ENCODE peak calls at places on chromosomes 11 and 22, in eight cellular contexts. C is NB4, S is uterus, H is cardiac muscle cell, G is fibroblast of lung, Z is psoas muscle, V is heart right ventricle, J is fibroblast of pulmonary artery. M is an unnamed sample.

GRCh38 chr11:18575361-18575760 is 13.2 kb downstream of the UEVLD start:
- DNase-seq in C (no peak), J (no peak), V (no peak), H (no peak), G (no peak), S (no peak), Z (no peak), M (no peak)

GRCh38 chr11:77752518-77752917 is 68.0 kb downstream of the RSF1 start:
- DNase-seq in J (no peak), V (no peak), H (no peak), S (no peak), C (no peak), G (peak; percentile 5), Z (no peak), M (no peak)

GRCh38 chr22:36180038-36180880 is 19.7 kb upstream of the APOL3 start:
- DNase-seq in S (peak; percentile 85), J (peak; percentile 80), G (peak; percentile 71), Z (peak; percentile 86), V (peak; percentile 87), C (peak; percentile 68), H (peak; percentile 82), M (peak; percentile 85)

GRCh38 chr11:109940816-109941215 is 152.4 kb upstream of the ZC3H12C start:
- DNase-seq in V (no peak), C (no peak), S (no peak), H (no peak), G (peak; percentile 81), J (peak; percentile 82), Z (no peak), M (no peak)

GRCh38 chr11:70267405-70267950 is 3.0 kb upstream of the PPFIA1 start:
- DNase-seq in Z (no peak), C (no peak), G (no peak), H (no peak), J (no peak), S (no peak), V (no peak), M (no peak)

GRCh38 chr11:13301522-13301921 is 23.9 kb downstream of the BMAL1 start:
- DNase-seq in G (no peak), Z (no peak), J (no peak), H (no peak), C (no peak), S (no peak), V (no peak), M (no peak)

GRCh38 chr22:25774575-25775026 is 32.6 kb downstream of the MYO18B start:
- DNase-seq in Z (no peak), G (no peak), J (no peak), V (no peak), H (no peak), C (no peak), S (no peak), M (no peak)

GRCh38 chr22:46797355-46797754 is 34.9 kb downstream of the TBC1D22A start:
- DNase-seq in V (no peak), H (peak; percentile 41), J (peak; percentile 51), S (no peak), G (peak; percentile 54), C (peak; percentile 41), Z (no peak), M (no peak)

GRCh38 chr11:99327527-99327926 is 306.8 kb downstream of the CNTN5 start:
- DNase-seq in G (peak; percentile 6), Z (no peak), J (no peak), V (no peak), C (no peak), S (no peak), H (no peak), M (no peak)

GRCh38 chr11:65894034-65894591 is 3.6 kb downstream of the CCDC85B start:
- DNase-seq in S (no peak), G (no peak), J (no peak), Z (no peak), V (peak; percentile 65), H (no peak), C (no peak), M (no peak)

GRCh38 chr11:1832181-1832988 is 2.4 kb upstream of the SYT8 start:
- DNase-seq in V (peak; percentile 73), S (peak; percentile 55), H (peak; percentile 73), C (peak; percentile 54), Z (peak; percentile 66), G (peak; percentile 8), J (peak; percentile 14), M (peak; percentile 51)

GRCh38 chr22:19387575-19387974 is 44.0 kb downstream of the HIRA start:
- DNase-seq in V (no peak), J (no peak), Z (no peak), C (no peak), H (no peak), G (no peak), S (no peak), M (no peak)

GRCh38 chr22:38298312-38299000 is 18.8 kb downstream of the CSNK1E start:
- DNase-seq in C (peak; percentile 42), G (peak; percentile 95), Z (no peak), H (no peak), J (peak; percentile 96), S (no peak), V (no peak), M (no peak)

GRCh38 chr22:42389137-42389536 is 43.1 kb downstream of the NFAM1 start:
- DNase-seq in C (no peak), Z (no peak), H (no peak), J (no peak), V (no peak), S (no peak), G (no peak), M (no peak)

DNA sequence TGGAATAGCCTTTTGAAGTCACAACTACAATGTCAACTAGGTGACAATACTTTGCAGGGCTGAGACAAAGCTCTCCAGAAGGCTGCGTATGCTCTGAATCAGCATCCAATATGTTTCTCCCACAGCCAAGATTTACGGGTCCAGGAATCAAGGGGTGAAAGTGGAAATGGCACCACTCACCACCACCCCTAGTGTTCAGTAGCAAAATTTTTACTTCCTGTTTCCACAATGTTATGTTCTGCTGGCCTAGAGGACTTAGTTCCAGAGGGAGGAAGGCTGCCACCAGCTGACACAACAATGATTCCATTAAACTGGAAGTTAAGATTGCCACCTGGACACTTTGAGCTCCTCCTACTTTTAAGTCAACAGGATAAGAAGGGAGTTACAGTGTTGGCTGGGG is 68.5 kb upstream of the MPEG1 start:
- DNase-seq in G (no peak), Z (no peak), J (no peak), V (no peak), H (no peak), C (no peak), S (no peak), M (no peak)
- TF ChIP-seq CTCF in G (no peak), Z (no peak), J (no peak), V (peak; percentile 16), H (no peak), C (no peak), S (no peak), M (no peak)

GRCh38 chr11:126146454-126147192 is 64.8 kb downstream of the RPUSD4 start:
- DNase-seq in H (no peak), J (no peak), S (no peak), G (no peak), Z (no peak), C (no peak), V (no peak), M (peak; percentile 96)

GRCh38 chr11:126149759-126150236 is 61.7 kb downstream of the RPUSD4 start:
- DNase-seq in G (peak; percentile 69), Z (no peak), V (no peak), C (peak; percentile 97), J (no peak), H (no peak), S (peak; percentile 61), M (no peak)

GRCh38 chr11:126148317-126148716 is 63.1 kb downstream of the RPUSD4 start:
- DNase-seq in H (no peak), C (peak; percentile 22), Z (no peak), S (no peak), J (no peak), V (no peak), G (no peak), M (no peak)

GRCh38 chr11:126147268-126148111 is 64.0 kb downstream of the RPUSD4 start:
- DNase-seq in H (no peak), Z (no peak), J (no peak), G (no peak), C (no peak), V (no peak), S (no peak), M (no peak)

GRCh38 chr11:126145954-126146353 is 65.5 kb downstream of the RPUSD4 start:
- DNase-seq in C (no peak), G (no peak), H (no peak), Z (no peak), V (no peak), J (no peak), S (no peak), M (no peak)
- H3K4me3 ChIP-seq in C (no peak overlapping the region), G (no peak overlapping the region), H (no peak overlapping the region), Z (no peak overlapping the region), V (no peak overlapping the region), J (no peak overlapping the region), S (no peak overlapping the region), M (no peak overlapping the region)

DNA sequence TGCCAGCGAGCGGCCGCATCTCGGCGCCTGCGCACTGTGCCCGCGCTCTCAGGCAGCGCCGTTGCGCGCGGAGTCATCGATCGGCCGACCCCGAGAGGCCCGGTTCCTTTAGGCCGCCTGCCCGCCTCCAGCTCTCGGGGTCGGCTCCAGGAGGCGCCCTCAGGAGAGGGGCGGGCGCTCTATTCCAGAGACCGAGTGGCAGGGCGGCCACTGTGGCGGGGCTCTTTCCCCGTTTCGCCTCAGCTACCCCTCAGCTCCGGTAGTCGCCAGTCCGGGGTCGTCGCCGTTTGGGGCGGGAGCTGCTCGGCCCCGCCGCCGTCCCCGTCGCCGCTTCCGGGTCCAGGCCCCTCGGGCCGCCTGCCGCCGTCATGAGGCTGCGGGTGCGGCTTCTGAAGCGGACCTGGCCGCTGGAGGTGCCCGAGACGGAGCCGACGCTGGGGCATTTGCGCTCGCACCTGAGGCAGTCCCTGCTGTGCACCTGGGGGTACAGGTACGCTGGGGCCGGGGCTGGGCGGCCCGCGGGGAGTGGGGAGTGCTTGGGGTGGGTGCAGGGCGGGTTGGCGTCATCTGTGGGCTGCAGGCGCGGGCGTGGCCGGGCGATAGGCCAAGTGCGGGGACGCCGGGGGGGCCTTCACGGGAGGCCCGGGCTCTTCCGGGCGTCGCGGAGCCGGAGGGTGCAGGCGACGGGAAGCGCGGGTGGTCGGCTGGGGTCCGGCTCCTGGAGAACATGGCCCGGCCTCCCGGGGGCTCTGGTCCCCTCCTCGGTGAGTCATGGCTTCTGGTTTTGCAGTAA is at the start of gene FBXO7:
- DNase-seq in J (peak; percentile 94), H (peak; percentile 97), Z (peak; percentile 96), V (peak; percentile 94), S (peak; percentile 94), C (peak; percentile 89), G (no peak), M (peak; percentile 94)
- TF ChIP-seq CTCF in J (peak; percentile 12), H (peak; percentile 24), Z (peak; percentile 13), V (peak; percentile 62), S (peak; percentile 51), C (no peak), G (peak; percentile 46), M (peak; percentile 36)

DNA sequence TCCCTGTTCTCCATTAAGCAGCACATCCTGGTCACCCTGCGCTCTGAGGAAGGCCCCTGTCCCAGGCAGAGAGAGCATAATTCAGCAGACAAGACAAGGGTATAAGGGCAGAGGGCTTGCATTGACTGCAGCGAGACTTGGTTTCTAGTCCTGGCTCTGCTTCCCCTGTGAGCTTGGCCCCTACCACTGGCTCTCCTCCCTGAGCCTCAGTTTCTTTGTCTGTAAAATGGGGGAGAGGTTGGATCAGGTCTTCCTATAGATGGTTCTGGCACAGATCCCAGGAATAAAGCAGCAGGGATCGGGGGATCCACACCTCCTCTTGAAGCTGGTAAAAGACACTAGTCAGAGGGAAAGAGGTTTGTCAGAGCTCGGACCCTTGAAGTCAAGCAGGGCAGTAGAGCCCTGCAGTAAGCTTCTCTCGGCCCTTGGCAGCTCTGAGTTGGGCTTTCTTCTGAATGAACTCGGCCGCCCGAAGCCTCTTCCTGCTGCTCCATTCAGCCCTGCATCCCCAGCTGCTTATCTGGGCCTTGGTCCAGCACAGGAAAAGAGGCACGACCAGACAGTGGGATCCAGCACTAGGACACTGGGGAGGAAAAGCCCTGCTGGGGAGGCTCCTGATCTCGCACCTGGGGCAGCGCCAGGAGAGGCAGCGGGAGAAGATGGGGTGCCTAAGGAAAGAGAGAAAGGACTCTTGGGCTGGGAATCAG is 2.1 kb downstream of the CREB3L1 start:
- DNase-seq in C (no peak), G (peak; percentile 80), H (no peak), S (peak; percentile 76), J (peak; percentile 83), V (peak; percentile 64), Z (peak; percentile 62), M (no peak)
- H3K4me3 ChIP-seq in C (no peak overlapping the region), G (peak overlapping the region; percentile 76), H (no peak overlapping the region), S (no peak overlapping the region), J (peak overlapping the region; percentile 96), V (no peak overlapping the region), Z (peak overlapping the region; percentile 65), M (no peak overlapping the region)

M was measured in thyroid gland.